ENCODE peak calls at places on chromosomes 3 and 15, in four cellular contexts. One of them, this sample, is unnamed.

GRCh38 chr15:69557340-69558137 is 104.9 kb downstream of the RPLP1 start:
- DNase-seq in IMR-90: peak
- DNase-seq in psoas muscle: no peak
- DNase-seq in astrocyte of the cerebellum: peak
- DNase-seq in this sample: no peak

GRCh38 chr3:63639821-63640220 is 12.7 kb upstream of the SNTN start:
- DNase-seq in psoas muscle: no peak
- DNase-seq in IMR-90: no peak
- DNase-seq in astrocyte of the cerebellum: no peak
- DNase-seq in this sample: no peak

GRCh38 chr3:64900220-64900619 is 212.4 kb upstream of the ADAMTS9 start:
- DNase-seq in psoas muscle: no peak
- DNase-seq in IMR-90: no peak
- DNase-seq in astrocyte of the cerebellum: no peak
- DNase-seq in this sample: no peak

GRCh38 chr15:55741592-55742497 is 1.1 kb downstream of the PRTG start:
- DNase-seq in astrocyte of the cerebellum: no peak
- DNase-seq in psoas muscle: no peak
- DNase-seq in IMR-90: no peak
- DNase-seq in this sample: no peak

GRCh38 chr3:119350114-119350513 is 55.9 kb downstream of the ARHGAP31 start:
- DNase-seq in astrocyte of the cerebellum: no peak
- DNase-seq in IMR-90: no peak
- DNase-seq in psoas muscle: no peak
- DNase-seq in this sample: no peak

GRCh38 chr3:126081618-126082333 is 2.1 kb downstream of the SLC41A3 start:
- DNase-seq in IMR-90: peak
- DNase-seq in psoas muscle: peak
- DNase-seq in astrocyte of the cerebellum: no peak
- DNase-seq in this sample: no peak

GRCh38 chr3:193510154-193510553 is 44.5 kb downstream of the ATP13A4 start:
- DNase-seq in astrocyte of the cerebellum: no peak
- DNase-seq in IMR-90: no peak
- DNase-seq in psoas muscle: no peak
- DNase-seq in this sample: no peak

GRCh38 chr3:157618075-157618760 is 115.0 kb upstream of the VEPH1 start:
- DNase-seq in psoas muscle: no peak
- DNase-seq in IMR-90: peak
- DNase-seq in astrocyte of the cerebellum: peak
- DNase-seq in this sample: no peak

DNA sequence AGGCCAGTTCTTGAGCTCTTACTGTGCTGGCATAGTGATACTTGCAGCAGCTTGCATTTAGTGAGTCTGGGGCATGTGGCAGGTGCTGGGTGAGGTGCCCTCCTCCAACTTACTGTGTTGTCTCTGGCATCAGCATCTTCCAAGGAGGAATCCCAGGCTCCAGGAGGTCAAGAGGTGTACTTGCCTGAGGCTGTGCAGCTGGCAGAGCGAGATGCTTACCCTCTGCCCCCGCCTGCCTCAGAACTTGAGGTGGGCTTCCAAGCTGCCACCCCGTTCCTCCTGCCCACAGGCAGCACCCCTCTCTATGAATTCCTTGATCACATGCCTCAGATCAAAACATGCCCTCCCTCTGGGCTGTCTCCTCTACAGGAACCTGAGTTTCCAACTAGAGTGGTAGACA is 86.0 kb downstream of the EEFSEC start:
- DNase-seq in psoas muscle: no peak
- DNase-seq in IMR-90: no peak
- DNase-seq in astrocyte of the cerebellum: no peak
- DNase-seq in this sample: no peak
- H3K4me3 ChIP-seq in psoas muscle: no peak
- H3K4me3 ChIP-seq in IMR-90: no peak
- H3K4me3 ChIP-seq in astrocyte of the cerebellum: no peak
- H3K4me3 ChIP-seq in this sample: no peak

GRCh38 chr15:91101356-91101920 is 1.4 kb downstream of the SV2B start:
- DNase-seq in astrocyte of the cerebellum: no peak
- DNase-seq in IMR-90: no peak
- DNase-seq in psoas muscle: no peak
- DNase-seq in this sample: no peak

GRCh38 chr15:91099616-91100560 is at the start of gene SV2B:
- DNase-seq in astrocyte of the cerebellum: no peak
- DNase-seq in IMR-90: peak
- DNase-seq in psoas muscle: peak
- DNase-seq in this sample: peak

GRCh38 chr15:91102546-91103330 is 2.7 kb downstream of the SV2B start:
- DNase-seq in psoas muscle: no peak
- DNase-seq in IMR-90: no peak
- DNase-seq in astrocyte of the cerebellum: no peak
- DNase-seq in this sample: no peak

GRCh38 chr15:91098451-91098850 is 1.6 kb upstream of the SV2B start:
- DNase-seq in psoas muscle: no peak
- DNase-seq in IMR-90: no peak
- DNase-seq in astrocyte of the cerebellum: no peak
- DNase-seq in this sample: no peak

DNA sequence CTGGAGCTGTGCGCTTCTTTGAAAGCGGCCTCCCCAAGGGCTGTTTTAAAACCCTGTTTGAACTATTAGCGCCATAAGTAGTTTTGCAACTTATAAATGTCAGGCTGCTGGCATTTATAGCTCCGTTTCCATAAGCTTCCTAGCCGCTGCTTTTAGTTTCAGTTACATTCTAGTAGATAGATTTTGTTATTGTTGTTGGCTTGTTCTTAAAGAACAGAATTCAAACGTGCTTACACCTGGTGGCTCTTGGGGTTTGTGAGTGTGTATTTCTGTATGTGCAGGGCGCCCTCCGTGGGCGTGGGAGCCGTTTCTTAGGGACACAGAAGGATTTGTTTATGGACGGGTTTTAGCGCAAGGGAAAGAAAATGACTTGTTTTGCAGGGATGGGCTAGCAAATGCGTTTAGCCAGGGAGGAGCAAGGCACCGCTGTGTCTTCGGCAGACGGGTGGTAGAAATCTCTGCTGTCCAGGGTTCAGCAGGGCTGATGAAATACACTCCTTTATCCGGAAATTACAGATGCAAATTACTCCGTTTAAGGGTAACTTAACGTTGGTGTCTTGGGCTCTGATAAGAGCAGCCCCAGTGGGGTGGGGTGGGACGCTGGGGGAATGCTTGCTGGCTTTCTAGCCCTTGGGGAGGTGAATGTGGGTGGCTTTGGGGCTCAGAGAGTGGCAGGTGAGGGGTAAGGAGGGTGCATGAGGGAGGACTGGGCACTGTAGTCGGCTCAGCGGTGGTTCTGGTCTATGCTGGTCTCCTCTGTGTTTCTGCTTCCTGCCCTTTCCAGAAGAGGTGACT is 701 bp downstream of the SV2B start:
- DNase-seq in psoas muscle: no peak
- DNase-seq in IMR-90: peak
- DNase-seq in astrocyte of the cerebellum: no peak
- DNase-seq in this sample: no peak
- H3K4me3 ChIP-seq in psoas muscle: peak
- H3K4me3 ChIP-seq in IMR-90: peak
- H3K4me3 ChIP-seq in astrocyte of the cerebellum: peak
- H3K4me3 ChIP-seq in this sample: peak

DNA sequence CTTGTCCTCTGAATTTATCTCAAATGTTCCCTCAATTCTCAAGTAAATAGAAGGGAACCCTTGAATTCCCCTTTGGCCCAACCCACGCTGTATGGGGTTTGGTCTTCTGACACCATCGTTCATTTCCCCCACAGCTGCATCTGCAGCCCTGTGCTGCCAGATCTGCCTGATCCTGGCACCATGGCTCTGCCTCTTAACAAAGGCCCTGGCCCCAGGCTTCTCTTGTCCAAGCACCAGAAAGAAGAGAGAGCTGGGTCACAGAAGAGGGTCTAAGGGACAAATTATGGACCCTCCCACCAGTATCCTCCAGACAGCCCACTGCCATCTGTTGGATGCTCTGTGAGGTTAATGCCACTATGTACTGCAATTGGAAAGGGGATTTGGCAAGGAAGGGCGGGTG is 1.8 kb downstream of the MAP1A start:
- DNase-seq in IMR-90: no peak
- DNase-seq in psoas muscle: no peak
- DNase-seq in astrocyte of the cerebellum: no peak
- DNase-seq in this sample: peak
- H3K4me3 ChIP-seq in IMR-90: peak
- H3K4me3 ChIP-seq in psoas muscle: no peak
- H3K4me3 ChIP-seq in astrocyte of the cerebellum: no peak
- H3K4me3 ChIP-seq in this sample: peak

GRCh38 chr3:160953681-160954080 is 151.5 kb downstream of the B3GALNT1 start:
- DNase-seq in IMR-90: no peak
- DNase-seq in psoas muscle: no peak
- DNase-seq in astrocyte of the cerebellum: no peak
- DNase-seq in this sample: no peak
- H3K4me3 ChIP-seq in IMR-90: no peak
- H3K4me3 ChIP-seq in psoas muscle: no peak
- H3K4me3 ChIP-seq in astrocyte of the cerebellum: no peak
- H3K4me3 ChIP-seq in this sample: no peak

DNA sequence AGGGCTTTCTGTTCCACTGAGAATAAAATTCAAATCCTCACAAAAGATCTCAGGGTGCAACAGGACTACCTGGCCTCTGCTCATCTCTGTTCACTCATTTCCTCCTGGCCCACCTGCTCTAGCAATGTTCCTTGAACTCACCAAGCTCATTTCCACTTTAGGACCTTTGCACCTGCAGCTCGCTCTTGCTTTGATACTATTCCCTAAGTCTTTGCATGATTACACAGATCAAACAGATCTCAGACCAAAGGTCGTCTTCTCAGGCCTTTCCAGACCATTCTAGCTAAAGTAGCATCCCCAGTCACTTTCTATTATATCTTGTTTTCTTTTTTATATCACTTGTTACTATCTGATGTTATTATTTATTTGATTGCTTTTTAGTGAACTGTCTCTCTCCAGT is 54.7 kb downstream of the B3GNT5 start:
- DNase-seq in astrocyte of the cerebellum: no peak
- DNase-seq in psoas muscle: no peak
- DNase-seq in IMR-90: no peak
- DNase-seq in this sample: no peak
- H3K4me3 ChIP-seq in astrocyte of the cerebellum: no peak
- H3K4me3 ChIP-seq in psoas muscle: no peak
- H3K4me3 ChIP-seq in IMR-90: no peak
- H3K4me3 ChIP-seq in this sample: no peak

This sample was measured in dorsolateral prefrontal cortex.